ENCODE peak calls at places on chromosomes 7 and 10, in seven cellular contexts. U is PC-3, D is GM23248, J is SK-N-SH, G is GM23338, V is neural progenitor cell, E is hepatocyte. M is an unnamed sample.
A peak's percentile ranks its signal among the peaks of the same experiment; 100 is the strongest.

GRCh38 chr10:7085913-7086589 is 324.8 kb downstream of the SFMBT2 start:
- DNase-seq in D (peak; percentile 23), V (peak; percentile 51), U (no peak), J (no peak), G (peak; percentile 80), E (peak; percentile 40), M (no peak)

GRCh38 chr10:63256047-63256773 is 123.1 kb downstream of the NRBF2 start:
- DNase-seq in J (peak; percentile 18), V (no peak), D (peak; percentile 42), U (no peak), E (no peak), G (no peak), M (peak; percentile 60)

GRCh38 chr10:44437837-44438752 is 53.2 kb upstream of the CXCL12 start:
- DNase-seq in J (no peak), U (no peak), D (no peak), V (no peak), G (no peak), E (no peak), M (no peak)

GRCh38 chr7:131164025-131164899 is 163.4 kb upstream of the MKLN1 start:
- DNase-seq in U (peak; percentile 91), J (no peak), E (no peak), G (peak; percentile 15), D (peak; percentile 91), V (no peak), M (no peak)

GRCh38 chr10:71301371-71301916 is 17.6 kb upstream of the SLC29A3 start:
- DNase-seq in G (no peak), U (no peak), D (no peak), V (no peak), E (no peak), J (no peak), M (no peak)

GRCh38 chr7:28018446-28018845 is 162.1 kb downstream of the JAZF1 start:
- DNase-seq in U (no peak), G (no peak), V (no peak), E (no peak), D (peak; percentile 63), J (no peak), M (no peak)

GRCh38 chr7:27514861-27515260 is 147.8 kb downstream of the HIBADH start:
- DNase-seq in E (no peak), J (no peak), U (no peak), D (no peak), G (no peak), V (no peak), M (no peak)

GRCh38 chr10:71396714-71397339 is at the start of gene CDH23:
- DNase-seq in U (no peak), G (peak; percentile 78), J (peak; percentile 88), V (peak; percentile 83), D (peak; percentile 38), E (peak; percentile 50), M (no peak)

GRCh38 chr7:28674359-28674782 is 262.1 kb downstream of the CREB5 start:
- DNase-seq in V (no peak), J (no peak), D (peak; percentile 9), E (peak; percentile 65), G (no peak), U (peak; percentile 81), M (no peak)

GRCh38 chr7:73715648-73716317 is 3.7 kb downstream of the STX1A start:
- DNase-seq in E (peak; percentile 95), V (no peak), J (no peak), U (peak; percentile 98), G (no peak), D (peak; percentile 99), M (peak; percentile 54)

GRCh38 chr10:80168111-80168511 is 35.6 kb downstream of the PLAC9 start:
- DNase-seq in D (no peak), V (no peak), E (no peak), J (no peak), U (no peak), G (no peak), M (no peak)

GRCh38 chr10:115951242-115951641 is 321.8 kb downstream of the GFRA1 start:
- DNase-seq in J (no peak), U (no peak), V (no peak), G (no peak), E (no peak), D (no peak), M (no peak)

GRCh38 chr7:122944682-122945303 is 50.7 kb downstream of the TAS2R16 start:
- DNase-seq in J (no peak), D (no peak), V (no peak), U (no peak), E (no peak), G (no peak), M (no peak)

GRCh38 chr7:94481246-94481645 is 28.4 kb upstream of the CASD1 start:
- DNase-seq in G (no peak), V (no peak), J (no peak), D (no peak), E (no peak), U (no peak), M (no peak)

GRCh38 chr7:37193087-37193774 is 255.4 kb downstream of the ELMO1 start:
- DNase-seq in E (no peak), D (no peak), G (no peak), V (no peak), J (no peak), U (no peak), M (no peak)

GRCh38 chr7:131497454-131497853 is 59.0 kb downstream of the PODXL start:
- DNase-seq in U (no peak), J (no peak), D (no peak), E (no peak), G (no peak), V (no peak), M (no peak)

GRCh38 chr7:12756841-12757240 is 69.4 kb downstream of the ARL4A start:
- DNase-seq in V (no peak), G (no peak), U (peak; percentile 68), E (no peak), D (peak; percentile 51), J (no peak), M (no peak)

GRCh38 chr10:24277771-24278518 is 69.0 kb downstream of the KIAA1217 start:
- DNase-seq in V (no peak), E (peak; percentile 41), J (no peak), D (peak; percentile 28), U (no peak), G (no peak), M (no peak)

GRCh38 chr10:74056081-74056818 is 58.3 kb downstream of the VCL start:
- DNase-seq in V (no peak), U (peak; percentile 100), G (no peak), J (no peak), D (peak; percentile 70), E (no peak), M (no peak)

GRCh38 chr10:24793648-24794379 is 70.1 kb upstream of the ARHGAP21 start:
- DNase-seq in E (no peak), G (no peak), V (no peak), J (no peak), U (no peak), D (peak; percentile 72), M (no peak)

GRCh38 chr7:129752760-129753159 is 141.2 kb downstream of the NRF1 start:
- DNase-seq in D (no peak), V (no peak), G (no peak), J (no peak), E (no peak), U (no peak), M (no peak)

GRCh38 chr7:2520131-2520807 is 695 bp downstream of the LFNG start:
- DNase-seq in V (peak; percentile 61), U (peak; percentile 13), G (peak; percentile 47), D (peak; percentile 60), J (peak; percentile 90), E (no peak), M (no peak)

GRCh38 chr7:101125989-101126650 is 784 bp upstream of the SERPINE1 start:
- DNase-seq in J (no peak), G (no peak), U (no peak), V (no peak), D (peak; percentile 84), E (peak; percentile 60), M (peak; percentile 16)
- H3K4me1 ChIP-seq in J (peaks cover 14% of the 10 kb centered on the region), G (peaks cover 38% of the 10 kb centered on the region), U (peaks cover 42% of the 10 kb centered on the region), V (peaks cover 27% of the 10 kb centered on the region), D (peaks cover 53% of the 10 kb centered on the region), E (peaks cover 38% of the 10 kb centered on the region), M (peaks cover 23% of the 10 kb centered on the region)

GRCh38 chr7:5179756-5180155 is 10.3 kb upstream of the WIPI2 start:
- DNase-seq in G (no peak), J (no peak), D (no peak), V (no peak), E (no peak), U (no peak), M (no peak)

GRCh38 chr7:5173490-5173889 is 16.5 kb upstream of the WIPI2 start:
- DNase-seq in E (no peak), D (no peak), G (no peak), J (no peak), U (no peak), V (no peak), M (no peak)

GRCh38 chr7:5172196-5172800 is 17.7 kb upstream of the WIPI2 start:
- DNase-seq in G (no peak), U (no peak), V (no peak), D (no peak), J (no peak), E (no peak), M (no peak)

DNA sequence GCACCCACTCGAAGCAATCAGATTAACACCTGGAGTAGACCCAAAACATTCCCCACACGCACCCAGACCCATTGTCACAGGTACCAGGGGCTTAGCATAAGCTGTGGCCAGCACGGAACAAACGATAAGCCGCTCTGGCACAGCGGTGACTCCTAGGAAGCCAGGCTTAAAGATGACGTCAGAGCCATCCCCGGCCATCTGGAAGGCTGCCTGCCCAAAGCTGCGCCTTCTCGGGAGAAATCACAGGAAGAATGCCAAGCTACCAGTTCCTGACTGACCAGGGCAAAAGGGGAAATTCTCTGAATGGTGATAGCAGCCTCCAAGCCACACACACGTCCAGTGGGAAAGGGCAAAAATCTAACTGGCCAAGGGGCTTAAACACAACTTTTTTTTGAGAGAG is 13.0 kb upstream of the WIPI2 start:
- DNase-seq in E (no peak), V (peak; percentile 43), U (peak; percentile 60), G (no peak), D (peak; percentile 88), J (peak; percentile 88), M (no peak)
- TF ChIP-seq EZH2phosphoT487 in E (no peak), V (no peak), U (no peak), G (no peak), D (no peak), J (no peak), M (no peak)

GRCh38 chr10:784759-785538 is 95.5 kb upstream of the DIP2C start:
- DNase-seq in E (peak; percentile 86), J (peak; percentile 87), G (peak; percentile 64), D (peak; percentile 96), U (peak; percentile 64), V (peak; percentile 78), M (no peak)
- H3K4me2 ChIP-seq in E (peak overlapping the region; percentile 81), J (peak overlapping the region; percentile 80), G (peak overlapping the region; percentile 83), D (peak overlapping the region; percentile 54), U (peak overlapping the region; percentile 69), V (peak overlapping the region; percentile 84), M (no peak overlapping the region)

GRCh38 chr7:102216573-102217314 is 69.9 kb upstream of the SH2B2 start:
- DNase-seq in V (no peak), J (peak; percentile 93), D (no peak), G (no peak), U (no peak), E (no peak), M (no peak)
- H3K4me1 ChIP-seq in V (no peaks in the 10 kb centered on the region), J (peaks cover 39% of the 10 kb centered on the region), D (no peaks in the 10 kb centered on the region), G (no peaks in the 10 kb centered on the region), U (peaks cover 7% of the 10 kb centered on the region), E (no peaks in the 10 kb centered on the region), M (no peaks in the 10 kb centered on the region)

DNA sequence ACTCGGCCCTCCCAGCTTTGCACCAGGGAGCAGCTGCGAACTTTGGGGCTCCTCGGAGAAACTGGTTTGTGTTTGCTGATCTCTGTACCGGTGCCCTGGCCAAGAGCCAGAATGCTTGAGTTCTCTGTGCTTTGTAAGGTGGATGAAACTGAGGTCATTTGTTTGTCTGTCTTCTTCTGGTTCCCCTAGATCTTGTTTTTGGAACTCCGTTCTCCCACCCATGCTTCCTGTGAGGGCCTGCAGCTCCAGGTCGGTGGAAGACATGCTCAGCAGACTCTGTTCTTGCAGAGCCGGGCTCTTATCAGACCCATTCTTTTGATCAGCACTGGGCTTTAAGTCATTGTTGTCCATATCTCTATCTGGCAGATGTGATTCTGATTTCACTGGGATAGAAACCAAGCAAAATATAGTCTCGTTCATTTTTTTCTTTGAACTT is 31.4 kb downstream of the JCAD start:
- DNase-seq in V (no peak), J (no peak), E (peak; percentile 27), G (no peak), D (no peak), U (no peak), M (no peak)
- TF ChIP-seq EZH2phosphoT487 in V (no peak), J (no peak), E (no peak), G (no peak), D (no peak), U (no peak), M (no peak)